ENCODE peak calls at places on chromosome 13, in four cellular contexts. One of them, this sample, is unnamed.

GRCh38 chr13:50592412-50593145 is 250.9 kb downstream of the DLEU7 start:
- DNase-seq in psoas muscle: no peak
- DNase-seq in breast epithelium: no peak
- DNase-seq in choroid plexus epithelial cell: peak
- DNase-seq in this sample: no peak

GRCh38 chr13:34108396-34108795 is 290.4 kb downstream of the RFC3 start:
- DNase-seq in psoas muscle: no peak
- DNase-seq in breast epithelium: no peak
- DNase-seq in choroid plexus epithelial cell: peak
- DNase-seq in this sample: no peak

GRCh38 chr13:110251227-110251791 is 55.6 kb downstream of the COL4A1 start:
- DNase-seq in psoas muscle: peak
- DNase-seq in breast epithelium: no peak
- DNase-seq in choroid plexus epithelial cell: no peak
- DNase-seq in this sample: no peak

GRCh38 chr13:37490176-37490575 is 108.4 kb downstream of the POSTN start:
- DNase-seq in psoas muscle: no peak
- DNase-seq in breast epithelium: no peak
- DNase-seq in choroid plexus epithelial cell: peak
- DNase-seq in this sample: no peak

GRCh38 chr13:51324714-51325440 is 14.6 kb upstream of the SERPINE3 start:
- DNase-seq in psoas muscle: no peak
- DNase-seq in breast epithelium: no peak
- DNase-seq in choroid plexus epithelial cell: no peak
- DNase-seq in this sample: no peak

GRCh38 chr13:20222553-20222952 is 9.6 kb downstream of the GJB6 start:
- DNase-seq in psoas muscle: no peak
- DNase-seq in breast epithelium: no peak
- DNase-seq in choroid plexus epithelial cell: no peak
- DNase-seq in this sample: no peak

GRCh38 chr13:41674246-41674645 is 216.9 kb downstream of the RGCC start:
- DNase-seq in psoas muscle: no peak
- DNase-seq in breast epithelium: no peak
- DNase-seq in choroid plexus epithelial cell: no peak
- DNase-seq in this sample: no peak

GRCh38 chr13:51638497-51638871 is 54.2 kb downstream of the WDFY2 start:
- DNase-seq in psoas muscle: no peak
- DNase-seq in breast epithelium: no peak
- DNase-seq in choroid plexus epithelial cell: no peak
- DNase-seq in this sample: no peak

GRCh38 chr13:75724742-75725504 is 88.8 kb downstream of the LMO7 start:
- DNase-seq in psoas muscle: no peak
- DNase-seq in breast epithelium: no peak
- DNase-seq in choroid plexus epithelial cell: no peak
- DNase-seq in this sample: no peak

GRCh38 chr13:51523082-51523518 is 61.2 kb upstream of the WDFY2 start:
- DNase-seq in psoas muscle: peak
- DNase-seq in breast epithelium: peak
- DNase-seq in choroid plexus epithelial cell: peak
- DNase-seq in this sample: no peak

GRCh38 chr13:97240789-97241734 is 18.9 kb downstream of the MBNL2 start:
- DNase-seq in psoas muscle: no peak
- DNase-seq in breast epithelium: no peak
- DNase-seq in choroid plexus epithelial cell: no peak
- DNase-seq in this sample: no peak

GRCh38 chr13:50200988-50201387 is 185.7 kb downstream of the KCNRG start:
- DNase-seq in psoas muscle: no peak
- DNase-seq in breast epithelium: no peak
- DNase-seq in choroid plexus epithelial cell: peak
- DNase-seq in this sample: no peak

GRCh38 chr13:74090869-74091605 is 43.2 kb downstream of the KLF12 start:
- DNase-seq in psoas muscle: no peak
- DNase-seq in breast epithelium: no peak
- DNase-seq in choroid plexus epithelial cell: peak
- DNase-seq in this sample: no peak

GRCh38 chr13:49248433-49249002 is 793 bp downstream of the CDADC1 start:
- DNase-seq in psoas muscle: no peak
- DNase-seq in breast epithelium: no peak
- DNase-seq in choroid plexus epithelial cell: peak
- DNase-seq in this sample: no peak

GRCh38 chr13:96650301-96650886 is 343.9 kb downstream of the OXGR1 start:
- DNase-seq in psoas muscle: no peak
- DNase-seq in breast epithelium: no peak
- DNase-seq in choroid plexus epithelial cell: peak
- DNase-seq in this sample: no peak

GRCh38 chr13:30253830-30254229 is 53.5 kb downstream of the KATNAL1 start:
- DNase-seq in psoas muscle: no peak
- DNase-seq in breast epithelium: no peak
- DNase-seq in choroid plexus epithelial cell: no peak
- DNase-seq in this sample: no peak

GRCh38 chr13:30257433-30258099 is 49.8 kb downstream of the KATNAL1 start:
- DNase-seq in psoas muscle: no peak
- DNase-seq in breast epithelium: no peak
- DNase-seq in choroid plexus epithelial cell: peak
- DNase-seq in this sample: peak

GRCh38 chr13:30256713-30257432 is 50.5 kb downstream of the KATNAL1 start:
- DNase-seq in psoas muscle: no peak
- DNase-seq in breast epithelium: no peak
- DNase-seq in choroid plexus epithelial cell: peak
- DNase-seq in this sample: no peak

GRCh38 chr13:30255696-30256095 is 51.7 kb downstream of the KATNAL1 start:
- DNase-seq in psoas muscle: no peak
- DNase-seq in breast epithelium: no peak
- DNase-seq in choroid plexus epithelial cell: no peak
- DNase-seq in this sample: no peak
- TF ChIP-seq CTCF in psoas muscle: peak
- TF ChIP-seq CTCF in breast epithelium: peak
- TF ChIP-seq CTCF in choroid plexus epithelial cell: peak
- TF ChIP-seq CTCF in this sample: no peak

DNA sequence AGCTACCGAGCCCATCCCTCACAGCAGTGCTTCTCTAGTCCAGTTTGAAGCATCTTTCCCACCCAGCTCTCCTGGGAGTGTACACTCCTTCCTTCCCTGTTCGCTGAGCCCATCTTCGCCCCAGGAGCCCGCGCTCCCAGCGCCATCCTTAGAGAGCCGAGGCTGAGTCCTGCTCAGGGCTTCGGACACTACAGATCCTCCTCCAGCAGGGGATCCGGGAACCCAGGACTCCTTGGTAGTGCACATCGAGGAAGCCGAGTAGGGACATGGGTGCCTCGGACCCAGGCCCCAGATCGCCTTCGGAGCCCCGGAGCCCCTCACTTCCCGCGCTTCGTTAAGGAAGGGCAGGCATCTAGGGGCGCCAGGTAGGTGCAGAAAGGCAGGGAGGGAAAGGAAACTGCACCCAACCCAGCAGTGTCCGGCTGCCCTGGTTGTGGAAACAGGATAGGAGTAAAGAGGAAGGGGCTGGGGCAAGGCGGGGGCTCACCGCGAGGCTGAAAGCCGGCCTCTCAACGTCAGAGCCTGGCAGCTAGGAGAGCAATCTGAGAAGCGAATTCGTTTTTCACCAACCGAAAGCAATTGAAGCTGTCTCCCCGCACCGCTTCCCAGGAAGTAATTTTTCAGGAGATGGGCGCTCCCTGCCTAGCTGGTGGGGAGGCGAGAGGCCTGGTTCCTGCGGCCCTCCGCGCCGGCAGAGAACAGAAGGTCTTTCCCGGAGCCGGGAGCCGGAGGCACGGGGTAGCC is 1.0 kb downstream of the PDX1 start:
- DNase-seq in psoas muscle: no peak
- DNase-seq in breast epithelium: no peak
- DNase-seq in choroid plexus epithelial cell: peak
- DNase-seq in this sample: no peak
- TF ChIP-seq CTCF in psoas muscle: no peak
- TF ChIP-seq CTCF in breast epithelium: no peak
- TF ChIP-seq CTCF in choroid plexus epithelial cell: no peak
- TF ChIP-seq CTCF in this sample: peak

GRCh38 chr13:103772576-103772975 is 706.4 kb upstream of the SLC10A2 start:
- DNase-seq in psoas muscle: no peak
- DNase-seq in breast epithelium: no peak
- DNase-seq in choroid plexus epithelial cell: no peak
- DNase-seq in this sample: no peak
- TF ChIP-seq CTCF in psoas muscle: no peak
- TF ChIP-seq CTCF in breast epithelium: no peak
- TF ChIP-seq CTCF in choroid plexus epithelial cell: peak
- TF ChIP-seq CTCF in this sample: peak

GRCh38 chr13:70310720-70311119 is 202.5 kb upstream of the KLHL1 start:
- DNase-seq in psoas muscle: no peak
- DNase-seq in breast epithelium: no peak
- DNase-seq in choroid plexus epithelial cell: peak
- DNase-seq in this sample: peak
- TF ChIP-seq CTCF in psoas muscle: no peak
- TF ChIP-seq CTCF in breast epithelium: no peak
- TF ChIP-seq CTCF in choroid plexus epithelial cell: peak
- TF ChIP-seq CTCF in this sample: peak

DNA sequence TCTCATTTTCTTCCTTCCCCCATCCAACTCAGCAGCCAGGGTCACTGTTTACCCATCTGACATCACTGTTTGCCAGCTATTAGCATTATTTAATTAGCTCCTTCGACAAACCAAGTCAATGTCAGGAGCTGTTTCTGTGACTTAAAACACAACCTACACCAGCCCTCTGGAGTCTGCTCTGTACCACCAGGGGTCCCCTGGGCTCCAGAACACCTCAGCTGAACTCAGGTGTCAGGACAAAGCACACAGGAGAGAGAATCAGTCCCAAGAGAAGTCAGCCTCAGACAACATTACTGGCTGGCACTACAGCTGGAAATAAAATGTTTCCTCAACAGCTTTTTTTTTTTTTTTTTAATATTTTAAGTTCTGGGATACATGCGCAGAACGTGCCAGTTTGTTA is 45.1 kb downstream of the DCLK1 start:
- DNase-seq in psoas muscle: no peak
- DNase-seq in breast epithelium: no peak
- DNase-seq in choroid plexus epithelial cell: no peak
- DNase-seq in this sample: no peak
- TF ChIP-seq CTCF in psoas muscle: no peak
- TF ChIP-seq CTCF in breast epithelium: no peak
- TF ChIP-seq CTCF in choroid plexus epithelial cell: no peak
- TF ChIP-seq CTCF in this sample: no peak

GRCh38 chr13:21909331-21909730 is 238.5 kb downstream of the FGF9 start:
- DNase-seq in psoas muscle: no peak
- DNase-seq in breast epithelium: no peak
- DNase-seq in choroid plexus epithelial cell: no peak
- DNase-seq in this sample: no peak

GRCh38 chr13:21911916-21912315 is 241.0 kb downstream of the FGF9 start:
- DNase-seq in psoas muscle: no peak
- DNase-seq in breast epithelium: no peak
- DNase-seq in choroid plexus epithelial cell: no peak
- DNase-seq in this sample: no peak

GRCh38 chr13:21917046-21918010 is 246.5 kb downstream of the FGF9 start:
- DNase-seq in psoas muscle: no peak
- DNase-seq in breast epithelium: no peak
- DNase-seq in choroid plexus epithelial cell: no peak
- DNase-seq in this sample: no peak

GRCh38 chr13:21913010-21913409 is 242.1 kb downstream of the FGF9 start:
- DNase-seq in psoas muscle: no peak
- DNase-seq in breast epithelium: no peak
- DNase-seq in choroid plexus epithelial cell: no peak
- DNase-seq in this sample: no peak
- TF ChIP-seq CTCF in psoas muscle: no peak
- TF ChIP-seq CTCF in breast epithelium: no peak
- TF ChIP-seq CTCF in choroid plexus epithelial cell: no peak
- TF ChIP-seq CTCF in this sample: no peak

GRCh38 chr13:29993716-29994488 is 143.5 kb upstream of the UBL3 start:
- DNase-seq in psoas muscle: no peak
- DNase-seq in breast epithelium: no peak
- DNase-seq in choroid plexus epithelial cell: peak
- DNase-seq in this sample: no peak

GRCh38 chr13:29996316-29996715 is 145.9 kb upstream of the UBL3 start:
- DNase-seq in psoas muscle: no peak
- DNase-seq in breast epithelium: no peak
- DNase-seq in choroid plexus epithelial cell: no peak
- DNase-seq in this sample: no peak

GRCh38 chr13:29991343-29991742 is 140.9 kb upstream of the UBL3 start:
- DNase-seq in psoas muscle: no peak
- DNase-seq in breast epithelium: no peak
- DNase-seq in choroid plexus epithelial cell: peak
- DNase-seq in this sample: no peak

GRCh38 chr13:29994911-29995601 is 144.6 kb upstream of the UBL3 start:
- DNase-seq in psoas muscle: no peak
- DNase-seq in breast epithelium: no peak
- DNase-seq in choroid plexus epithelial cell: no peak
- DNase-seq in this sample: no peak

DNA sequence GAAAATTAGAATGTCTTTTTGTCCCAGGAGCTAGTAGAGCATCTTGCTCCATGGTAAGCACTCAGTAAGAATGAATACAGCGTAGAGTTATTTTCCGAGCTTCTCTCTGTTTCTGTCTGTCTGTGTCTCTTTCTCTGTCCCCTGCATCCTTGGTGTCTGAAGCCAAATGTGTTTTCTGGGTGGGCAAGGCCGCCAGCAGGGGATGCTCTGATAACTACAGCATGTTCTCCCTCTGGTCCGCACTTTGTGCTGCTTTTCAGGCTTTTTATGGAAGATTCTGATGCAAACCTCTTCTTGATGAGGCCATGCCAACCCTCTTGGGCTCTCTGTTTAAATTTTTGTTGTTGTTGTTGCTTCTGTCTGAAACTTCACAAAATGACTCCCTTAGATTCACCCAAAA is 142.8 kb upstream of the UBL3 start:
- DNase-seq in psoas muscle: no peak
- DNase-seq in breast epithelium: no peak
- DNase-seq in choroid plexus epithelial cell: no peak
- DNase-seq in this sample: no peak
- TF ChIP-seq CTCF in psoas muscle: no peak
- TF ChIP-seq CTCF in breast epithelium: no peak
- TF ChIP-seq CTCF in choroid plexus epithelial cell: no peak
- TF ChIP-seq CTCF in this sample: no peak

This sample was measured in neural crest cell.